ENCODE peak calls at places on chromosome 20, in ten cellular contexts. C, A, W, G, J, B, U, D, T and F are unnamed samples. For H3K4me1, the result is how much of the 10 kb centered on the place peaks cover.

GRCh38 chr20:45911486-45912343 is at the start of gene PLTP:
- DNase-seq in J (no peak), D (peak), A (peak), B (peak), W (peak), G (peak), T (peak), C (no peak), U (peak), F (peak)

GRCh38 chr20:54272901-54273488 is 65.1 kb downstream of the PFDN4 start:
- DNase-seq in J (no peak), W (no peak), D (no peak), T (no peak), G (no peak), B (no peak), U (no peak), C (no peak), A (no peak), F (no peak)

GRCh38 chr20:58995461-58996225 is 11.4 kb downstream of the CTSZ start:
- DNase-seq in D (peak), C (no peak), A (no peak), W (no peak), B (no peak), U (no peak), T (no peak), G (no peak), J (no peak), F (no peak)

GRCh38 chr20:63315240-63315981 is 22.4 kb downstream of the COL20A1 start:
- DNase-seq in G (peak), U (no peak), J (no peak), B (no peak), D (peak), W (no peak), T (no peak), C (peak), A (peak), F (peak)

GRCh38 chr20:33318096-33318429 is 35.0 kb downstream of the BPIFB1 start:
- DNase-seq in A (no peak), J (no peak), C (no peak), G (no peak), T (no peak), B (no peak), W (no peak), U (no peak), D (no peak), F (no peak)

GRCh38 chr20:36585410-36586125 is 12.2 kb downstream of the TGIF2 start:
- DNase-seq in A (no peak), W (no peak), C (no peak), G (no peak), D (no peak), U (peak), B (no peak), J (no peak), T (peak), F (no peak)

GRCh38 chr20:45857836-45858250 is 429 bp downstream of the ZSWIM3 start:
- DNase-seq in U (peak), B (no peak), J (no peak), T (no peak), C (no peak), W (no peak), A (no peak), G (no peak), D (no peak), F (no peak)

GRCh38 chr20:2899243-2899642 is 26.0 kb downstream of the PTPRA start:
- DNase-seq in D (no peak), G (no peak), C (no peak), W (no peak), A (no peak), U (no peak), J (no peak), B (no peak), T (no peak), F (no peak)

GRCh38 chr20:53943522-53944291 is 126.7 kb downstream of the BCAS1 start:
- DNase-seq in B (peak), U (peak), W (no peak), G (no peak), A (no peak), T (peak), D (no peak), C (peak), J (peak), F (no peak)

GRCh38 chr20:31719644-31720485 is 2.8 kb downstream of the BCL2L1 start:
- DNase-seq in T (no peak), C (no peak), B (no peak), W (no peak), U (no peak), G (no peak), J (peak), A (no peak), D (no peak), F (no peak)

GRCh38 chr20:37354210-37355195 is 8.6 kb downstream of the SRC start:
- DNase-seq in D (no peak), W (no peak), A (no peak), B (no peak), T (no peak), U (no peak), G (peak), C (no peak), J (no peak), F (no peak)

GRCh38 chr20:50679753-50680105 is 11.6 kb downstream of the RIPOR3 start:
- DNase-seq in T (no peak), C (no peak), B (no peak), A (no peak), J (no peak), U (no peak), W (no peak), G (no peak), D (no peak), F (no peak)

GRCh38 chr20:50678213-50678898 is 13.0 kb downstream of the RIPOR3 start:
- DNase-seq in B (no peak), A (peak), D (no peak), G (peak), U (no peak), T (no peak), C (no peak), W (no peak), J (no peak), F (no peak)

GRCh38 chr20:50682065-50682464 is 9.3 kb downstream of the RIPOR3 start:
- DNase-seq in D (no peak), A (no peak), B (no peak), W (no peak), C (no peak), G (no peak), J (no peak), U (no peak), T (no peak), F (no peak)

GRCh38 chr20:50681359-50682064 is 9.8 kb downstream of the RIPOR3 start:
- DNase-seq in U (no peak), T (no peak), B (no peak), J (no peak), G (no peak), D (no peak), W (no peak), A (peak), C (no peak), F (no peak)

GRCh38 chr20:50680106-50680960 is 11.0 kb downstream of the RIPOR3 start:
- DNase-seq in B (no peak), T (no peak), D (peak), J (no peak), C (no peak), A (peak), G (no peak), U (peak), W (no peak), F (no peak)
- H3K4me3 ChIP-seq in B (no peak), T (no peak), D (no peak), J (no peak), C (no peak), A (no peak), G (no peak), U (no peak), W (no peak), F (no peak)

DNA sequence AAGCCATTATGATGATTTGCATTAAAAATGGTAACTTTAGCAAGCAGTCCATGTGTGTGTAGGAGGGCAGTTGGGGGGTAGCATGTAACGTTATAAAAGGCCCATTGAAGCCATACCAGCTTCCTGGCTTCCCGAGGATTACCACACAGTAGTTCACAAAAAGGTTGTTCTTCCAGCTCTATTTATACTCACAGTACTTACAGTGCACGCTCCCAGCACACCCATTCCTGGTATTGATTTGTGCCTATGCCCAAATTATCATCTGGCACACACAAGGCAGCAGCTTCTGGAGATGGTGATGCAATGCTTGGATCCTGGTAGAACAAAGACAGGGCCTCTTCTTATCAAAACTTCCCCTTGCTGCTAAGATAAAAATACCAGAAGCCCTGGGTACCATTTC is 436.8 kb downstream of the HAO1 start:
- DNase-seq in C (no peak), G (no peak), A (no peak), J (no peak), D (no peak), T (no peak), B (no peak), U (no peak), W (no peak), F (no peak)
- H3K4me1 ChIP-seq in C (under half), G (under half), A (under half), J (under half), D (under half), T (under half), B (under half), U (under half), W (under half), F (under half)

DNA sequence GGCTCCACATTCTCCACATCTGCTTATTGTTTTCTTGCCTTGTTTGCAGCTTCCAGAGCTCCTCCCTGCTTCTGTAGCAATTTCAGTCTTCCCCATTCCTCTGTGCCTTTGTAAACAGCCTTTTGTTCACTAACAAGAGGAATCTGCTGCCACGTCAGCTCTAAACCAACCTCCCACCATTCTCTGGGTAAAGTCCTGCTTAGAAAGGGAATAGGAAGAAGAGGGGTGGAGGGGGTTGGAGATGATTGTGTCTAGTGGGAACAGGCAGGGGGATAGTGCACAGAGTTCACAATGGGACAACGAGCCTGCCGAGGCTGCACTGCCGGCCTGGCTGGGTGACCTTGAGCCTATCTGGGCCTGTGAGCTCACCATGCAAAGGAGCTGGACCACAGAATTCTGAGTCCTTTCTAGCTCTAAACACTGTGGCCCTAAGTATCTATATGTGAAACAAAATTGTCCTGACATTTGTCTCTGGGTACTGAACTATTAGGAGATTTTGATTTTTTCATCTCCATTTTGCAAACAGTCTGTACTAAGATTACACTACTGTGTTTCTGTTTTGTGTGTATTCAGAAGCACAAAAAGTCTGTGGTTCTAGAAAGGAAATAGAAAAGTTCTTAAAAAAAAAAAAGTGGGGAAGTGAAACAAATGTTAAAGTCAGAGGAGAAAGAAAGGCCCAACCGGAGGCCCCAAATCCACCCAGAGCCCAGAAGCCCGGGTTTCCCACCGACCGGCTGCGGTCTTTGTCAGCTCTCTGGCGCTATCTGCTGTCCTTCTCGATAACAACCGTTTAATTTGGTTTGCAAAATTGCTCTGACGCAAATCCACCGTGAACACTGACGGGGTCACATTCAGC is 1.4 kb upstream of the PRND start:
- DNase-seq in U (peak), J (peak), B (peak), W (peak), A (peak), D (peak), G (peak), C (peak), T (peak), F (peak)
- H3K4me3 ChIP-seq in U (no peak), J (peak), B (no peak), W (no peak), A (peak), D (peak), G (no peak), C (no peak), T (no peak), F (no peak)

DNA sequence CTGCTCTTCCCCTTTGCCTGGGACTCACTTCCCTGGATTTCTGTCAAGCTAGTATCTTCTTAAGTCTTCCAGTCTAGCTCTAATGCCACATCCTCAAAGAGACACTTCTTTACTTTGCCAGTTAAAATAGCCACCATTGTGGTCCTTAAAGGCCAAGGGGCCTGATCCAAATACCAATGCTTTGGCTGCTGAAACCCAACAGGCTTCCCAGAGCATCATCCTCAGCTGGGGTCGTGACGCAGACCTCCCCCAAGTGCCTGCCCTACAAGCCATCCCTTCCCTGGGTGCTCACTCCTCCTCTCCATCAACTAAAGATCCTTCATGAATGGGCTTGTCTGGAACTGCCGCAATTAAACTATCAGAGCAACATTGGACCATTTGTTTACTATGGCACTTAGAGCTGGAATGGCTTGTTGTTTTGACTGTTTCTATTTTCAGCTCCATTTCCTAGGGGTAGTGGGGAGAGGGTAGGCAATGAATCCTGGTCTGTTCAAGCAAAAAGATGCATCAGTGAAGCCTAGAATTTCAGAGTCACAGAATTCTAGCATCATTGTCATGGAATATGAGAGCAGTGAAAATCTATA is 79.6 kb upstream of the SIRPA start:
- DNase-seq in B (no peak), U (no peak), A (no peak), D (no peak), J (no peak), W (no peak), C (no peak), T (no peak), G (no peak), F (no peak)
- H3K4me1 ChIP-seq in B (under half), U (half or more), A (under half), D (under half), J (half or more), W (under half), C (under half), T (half or more), G (under half), F (under half)